ENCODE peak calls at places on chromosome 5, in seven cellular contexts. A, U, O, Z, K, M and W are unnamed samples.

GRCh38 chr5:168527756-168528295 is 1.3 kb upstream of the FBLL1 start:
- DNase-seq in A (no peak), U (no peak), O (no peak), Z (no peak), K (no peak), M (no peak), W (no peak)

GRCh38 chr5:67636091-67636490 is 439.5 kb upstream of the CD180 start:
- DNase-seq in A (no peak), U (peak; percentile 70), O (peak; percentile 56), Z (peak; percentile 49), K (peak; percentile 46), M (no peak), W (peak; percentile 35)

GRCh38 chr5:147101654-147102053 is 133.2 kb upstream of the STK32A start:
- DNase-seq in A (no peak), U (no peak), O (no peak), Z (no peak), K (no peak), M (no peak), W (no peak)

GRCh38 chr5:164188733-164189148 is 683.3 kb downstream of the MAT2B start:
- DNase-seq in A (no peak), U (peak; percentile 32), O (no peak), Z (no peak), K (no peak), M (no peak), W (no peak)

GRCh38 chr5:169895876-169896275 is 84.4 kb downstream of the INSYN2B start:
- DNase-seq in A (no peak), U (no peak), O (no peak), Z (peak; percentile 73), K (peak; percentile 74), M (no peak), W (no peak)

GRCh38 chr5:171420429-171421231 is 1.2 kb downstream of the FGF18 start:
- DNase-seq in A (no peak), U (peak; percentile 88), O (peak; percentile 67), Z (peak; percentile 92), K (peak; percentile 92), M (peak; percentile 25), W (peak; percentile 69)

GRCh38 chr5:89128097-89128496 is 245.1 kb upstream of the MEF2C start:
- DNase-seq in A (no peak), U (no peak), O (no peak), Z (peak; percentile 5), K (peak; percentile 11), M (no peak), W (no peak)

GRCh38 chr5:103259705-103260355 is 1.3 kb downstream of the MACIR start:
- DNase-seq in A (no peak), U (peak; percentile 67), O (no peak), Z (peak; percentile 32), K (peak; percentile 45), M (peak; percentile 42), W (peak; percentile 70)

GRCh38 chr5:147397616-147398015 is 112.3 kb downstream of the DPYSL3 start:
- DNase-seq in A (no peak), U (no peak), O (no peak), Z (no peak), K (no peak), M (no peak), W (no peak)

GRCh38 chr5:89769975-89770374 is 639.6 kb downstream of the CETN3 start:
- DNase-seq in A (no peak), U (no peak), O (no peak), Z (peak; percentile 4), K (peak; percentile 41), M (no peak), W (no peak)

GRCh38 chr5:13359326-13359725 is 585.2 kb downstream of the DNAH5 start:
- DNase-seq in A (no peak), U (no peak), O (no peak), Z (no peak), K (no peak), M (no peak), W (no peak)

GRCh38 chr5:13251623-13252367 is 692.7 kb downstream of the DNAH5 start:
- DNase-seq in A (no peak), U (no peak), O (peak; percentile 47), Z (no peak), K (peak; percentile 8), M (no peak), W (no peak)

GRCh38 chr5:158133369-158133768 is 274.4 kb upstream of the CLINT1 start:
- DNase-seq in A (no peak), U (no peak), O (no peak), Z (no peak), K (no peak), M (no peak), W (no peak)

GRCh38 chr5:122126711-122127385 is 2.5 kb upstream of the ZNF474 start:
- DNase-seq in A (no peak), U (peak; percentile 32), O (no peak), Z (peak; percentile 48), K (peak; percentile 23), M (no peak), W (no peak)

GRCh38 chr5:41763096-41763495 is 107.1 kb downstream of the OXCT1 start:
- DNase-seq in A (no peak), U (no peak), O (no peak), Z (peak; percentile 75), K (peak; percentile 74), M (no peak), W (no peak)

GRCh38 chr5:150512368-150512747 is 4.4 kb downstream of the NDST1 start:
- DNase-seq in A (no peak), U (no peak), O (peak; percentile 60), Z (no peak), K (peak; percentile 31), M (no peak), W (peak; percentile 79)

GRCh38 chr5:150509992-150510391 is 2.1 kb downstream of the NDST1 start:
- DNase-seq in A (no peak), U (no peak), O (no peak), Z (no peak), K (no peak), M (no peak), W (no peak)

GRCh38 chr5:150511641-150512367 is 3.9 kb downstream of the NDST1 start:
- DNase-seq in A (no peak), U (no peak), O (peak; percentile 90), Z (peak; percentile 83), K (peak; percentile 69), M (peak; percentile 78), W (peak; percentile 95)

GRCh38 chr5:150508828-150509227 is 897 bp downstream of the NDST1 start:
- DNase-seq in A (no peak), U (no peak), O (no peak), Z (no peak), K (no peak), M (no peak), W (no peak)

DNA sequence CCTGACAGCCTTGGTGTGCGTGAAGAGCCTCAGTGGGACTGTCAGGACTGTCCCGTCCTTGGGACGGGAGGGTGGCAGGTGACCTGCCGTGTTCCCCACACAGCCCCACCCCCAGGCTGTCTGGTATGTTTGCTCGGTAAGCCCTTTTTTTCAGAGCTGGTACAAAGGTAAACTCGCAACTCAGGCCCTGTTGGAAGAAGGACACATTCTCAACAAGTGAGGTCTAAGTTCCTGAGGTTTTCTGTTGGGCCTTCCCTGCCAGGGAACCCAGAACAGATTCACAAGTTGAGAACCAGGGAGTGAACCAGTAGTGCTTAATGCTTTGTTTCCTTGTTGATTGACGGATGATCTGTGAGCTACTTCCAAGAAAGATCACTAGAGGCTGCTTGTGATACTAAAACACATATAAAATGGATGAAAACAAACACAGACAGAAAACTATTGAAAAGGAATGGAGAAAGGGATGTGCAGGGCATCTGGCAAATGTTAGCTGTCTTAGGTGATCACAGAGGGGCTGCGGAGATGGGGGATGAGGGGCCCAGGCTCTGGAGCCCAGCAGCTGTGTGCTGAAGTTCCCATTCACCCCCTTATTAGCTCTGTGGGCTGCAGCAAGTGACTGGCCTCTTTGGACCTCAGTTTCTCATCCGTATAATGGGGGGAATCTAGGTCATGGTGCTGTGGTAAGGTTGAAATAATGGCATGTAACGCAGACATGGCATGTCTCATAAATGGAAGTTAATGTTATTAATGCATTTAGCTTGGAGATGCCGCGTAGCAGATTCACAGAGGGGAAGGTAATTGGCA is 2.7 kb downstream of the NDST1 start:
- DNase-seq in A (no peak), U (no peak), O (peak; percentile 86), Z (no peak), K (no peak), M (peak; percentile 89), W (peak; percentile 79)
- H3K36me3 ChIP-seq in A (no peaks in the 10 kb centered on the region), U (no peaks in the 10 kb centered on the region), O (no peaks in the 10 kb centered on the region), Z (peaks cover 3% of the 10 kb centered on the region), K (no peaks in the 10 kb centered on the region), M (peaks cover 2% of the 10 kb centered on the region), W (no peaks in the 10 kb centered on the region)

GRCh38 chr5:145951071-145951470 is 14.7 kb downstream of the SH3RF2 start:
- DNase-seq in A (no peak), U (peak; percentile 35), O (no peak), Z (no peak), K (no peak), M (no peak), W (no peak)
- TF ChIP-seq CTCF in A (no peak), U (no peak), O (no peak), Z (no peak), K (no peak), M (no peak), W (no peak)

DNA sequence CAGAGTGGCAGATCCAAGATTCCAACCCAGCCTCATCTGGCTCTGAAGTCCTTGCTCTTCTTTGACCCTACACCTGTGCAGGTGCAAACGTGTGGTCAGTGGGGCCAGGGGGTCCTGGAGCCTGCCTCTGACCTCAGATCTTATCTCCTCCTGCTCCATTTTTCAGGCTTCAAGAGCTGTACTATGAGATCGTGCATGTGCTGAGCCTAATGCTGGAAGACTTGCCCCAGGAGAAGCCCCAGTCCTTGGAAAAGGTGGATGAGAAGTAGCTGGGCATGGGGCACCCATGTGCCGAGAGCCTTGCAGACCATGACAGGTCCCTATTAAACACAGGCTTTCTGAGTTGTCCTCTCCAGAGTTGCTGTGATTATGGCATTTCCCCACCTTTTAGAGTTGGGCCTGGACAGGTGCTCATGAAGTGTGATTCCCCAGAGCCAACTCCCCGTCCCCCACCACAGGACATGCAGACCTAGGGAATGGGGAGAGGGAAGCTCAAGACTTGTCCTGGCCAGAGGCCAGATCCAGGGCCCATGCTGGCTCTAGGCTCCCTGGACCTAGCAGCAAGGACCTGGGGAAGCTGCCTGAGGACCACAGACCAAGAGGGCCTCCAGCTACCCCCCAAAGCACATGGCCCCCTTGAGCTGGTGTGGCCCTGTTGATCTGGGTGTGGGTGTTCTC is 22.5 kb downstream of the PITX1 start:
- DNase-seq in A (no peak), U (no peak), O (peak; percentile 19), Z (no peak), K (no peak), M (no peak), W (no peak)
- H3K4me3 ChIP-seq in A (no peak overlapping the region), U (no peak overlapping the region), O (no peak overlapping the region), Z (no peak overlapping the region), K (no peak overlapping the region), M (no peak overlapping the region), W (no peak overlapping the region)

GRCh38 chr5:6604946-6605345 is 27.9 kb downstream of the NSUN2 start:
- DNase-seq in A (no peak), U (no peak), O (no peak), Z (no peak), K (no peak), M (no peak), W (no peak)
- H3K36me3 ChIP-seq in A (peaks cover 85% of the 10 kb centered on the region), U (no peaks in the 10 kb centered on the region), O (no peaks in the 10 kb centered on the region), Z (peaks cover 25% of the 10 kb centered on the region), K (peaks cover 67% of the 10 kb centered on the region), M (peaks cover 4% of the 10 kb centered on the region), W (peaks cover 35% of the 10 kb centered on the region)